ENCODE peak calls at places on chromosomes 2 and 18, in four cellular contexts. One of them, this sample, is unnamed.

GRCh38 chr2:29293830-29294438 is 178.7 kb downstream of the CLIP4 start:
- DNase-seq in HEK293T: peak
- DNase-seq in K562: peak
- DNase-seq in HepG2: peak
- DNase-seq in this sample: peak

GRCh38 chr2:71603851-71604708 is 150.7 kb downstream of the DYSF start:
- DNase-seq in HEK293T: no peak
- DNase-seq in K562: no peak
- DNase-seq in HepG2: no peak
- DNase-seq in this sample: peak

GRCh38 chr2:177242136-177242987 is 22.2 kb downstream of the NFE2L2 start:
- DNase-seq in HEK293T: peak
- DNase-seq in K562: peak
- DNase-seq in HepG2: peak
- DNase-seq in this sample: no peak

GRCh38 chr18:7307586-7307985 is 76.7 kb downstream of the LRRC30 start:
- DNase-seq in HEK293T: no peak
- DNase-seq in K562: no peak
- DNase-seq in HepG2: no peak
- DNase-seq in this sample: no peak

GRCh38 chr2:178484245-178485041 is 4.2 kb downstream of the PLEKHA3 start:
- DNase-seq in HEK293T: no peak
- DNase-seq in K562: peak
- DNase-seq in HepG2: no peak
- DNase-seq in this sample: no peak

GRCh38 chr2:240620149-240620731 is 5.0 kb upstream of the GPR35 start:
- DNase-seq in HEK293T: no peak
- DNase-seq in K562: no peak
- DNase-seq in HepG2: no peak
- DNase-seq in this sample: peak

GRCh38 chr2:201116959-201117734 is 1.2 kb downstream of the CFLAR start:
- DNase-seq in HEK293T: peak
- DNase-seq in K562: peak
- DNase-seq in HepG2: peak
- DNase-seq in this sample: no peak

GRCh38 chr2:216082388-216082733 is 642 bp downstream of the TMEM169 start:
- DNase-seq in HEK293T: no peak
- DNase-seq in K562: no peak
- DNase-seq in HepG2: no peak
- DNase-seq in this sample: no peak

GRCh38 chr2:70340921-70341765 is 39.3 kb upstream of the FAM136A start:
- DNase-seq in HEK293T: peak
- DNase-seq in K562: peak
- DNase-seq in HepG2: peak
- DNase-seq in this sample: peak

GRCh38 chr18:11521853-11522252 is 87.5 kb upstream of the SLC35G4 start:
- DNase-seq in HEK293T: no peak
- DNase-seq in K562: no peak
- DNase-seq in HepG2: no peak
- DNase-seq in this sample: no peak

GRCh38 chr2:150732064-150732463 is 244.6 kb upstream of the RND3 start:
- DNase-seq in HEK293T: no peak
- DNase-seq in K562: no peak
- DNase-seq in HepG2: no peak
- DNase-seq in this sample: no peak

GRCh38 chr2:36397040-36397616 is 41.5 kb downstream of the CRIM1 start:
- DNase-seq in HEK293T: no peak
- DNase-seq in K562: no peak
- DNase-seq in HepG2: no peak
- DNase-seq in this sample: no peak

GRCh38 chr2:69483024-69483423 is 45.8 kb upstream of the NFU1 start:
- DNase-seq in HEK293T: no peak
- DNase-seq in K562: no peak
- DNase-seq in HepG2: no peak
- DNase-seq in this sample: no peak

GRCh38 chr2:29059612-29060011 is 14.7 kb downstream of the PCARE start:
- DNase-seq in HEK293T: no peak
- DNase-seq in K562: no peak
- DNase-seq in HepG2: no peak
- DNase-seq in this sample: no peak

GRCh38 chr2:130795431-130795830 is 40.1 kb downstream of the AMER3 start:
- DNase-seq in HEK293T: no peak
- DNase-seq in K562: no peak
- DNase-seq in HepG2: no peak
- DNase-seq in this sample: no peak

GRCh38 chr2:100408104-100408503 is 9.4 kb downstream of the CHST10 start:
- DNase-seq in HEK293T: no peak
- DNase-seq in K562: no peak
- DNase-seq in HepG2: no peak
- DNase-seq in this sample: no peak

GRCh38 chr2:191713837-191714236 is 35.9 kb downstream of the NABP1 start:
- DNase-seq in HEK293T: peak
- DNase-seq in K562: no peak
- DNase-seq in HepG2: peak
- DNase-seq in this sample: peak

GRCh38 chr2:216594081-216594480 is 39.1 kb upstream of the IGFBP2 start:
- DNase-seq in HEK293T: no peak
- DNase-seq in K562: no peak
- DNase-seq in HepG2: no peak
- DNase-seq in this sample: no peak

GRCh38 chr2:239763433-239764097 is 261.6 kb downstream of the NDUFA10 start:
- DNase-seq in HEK293T: no peak
- DNase-seq in K562: no peak
- DNase-seq in HepG2: no peak
- DNase-seq in this sample: peak

GRCh38 chr2:68216454-68217310 is 35.6 kb downstream of the PPP3R1 start:
- DNase-seq in HEK293T: peak
- DNase-seq in K562: no peak
- DNase-seq in HepG2: no peak
- DNase-seq in this sample: no peak

GRCh38 chr2:61759718-61760117 is 94.1 kb downstream of the FAM161A start:
- DNase-seq in HEK293T: no peak
- DNase-seq in K562: no peak
- DNase-seq in HepG2: no peak
- DNase-seq in this sample: no peak

GRCh38 chr2:25620077-25620476 is 53.3 kb downstream of the DTNB start:
- DNase-seq in HEK293T: no peak
- DNase-seq in K562: no peak
- DNase-seq in HepG2: no peak
- DNase-seq in this sample: no peak

GRCh38 chr2:237631029-237631785 is 3.8 kb downstream of the LRRFIP1 start:
- DNase-seq in HEK293T: no peak
- DNase-seq in K562: no peak
- DNase-seq in HepG2: no peak
- DNase-seq in this sample: no peak

GRCh38 chr2:20241973-20242726 is 17.2 kb upstream of the SDC1 start:
- DNase-seq in HEK293T: no peak
- DNase-seq in K562: peak
- DNase-seq in HepG2: no peak
- DNase-seq in this sample: peak

GRCh38 chr2:240286596-240286995 is 146.1 kb upstream of the OTOS start:
- DNase-seq in HEK293T: no peak
- DNase-seq in K562: no peak
- DNase-seq in HepG2: no peak
- DNase-seq in this sample: no peak

GRCh38 chr2:191521608-191522208 is 156.2 kb upstream of the NABP1 start:
- DNase-seq in HEK293T: peak
- DNase-seq in K562: peak
- DNase-seq in HepG2: peak
- DNase-seq in this sample: no peak

GRCh38 chr2:74333175-74333574 is 10.0 kb downstream of the SLC4A5 start:
- DNase-seq in HEK293T: peak
- DNase-seq in K562: peak
- DNase-seq in HepG2: peak
- DNase-seq in this sample: peak

GRCh38 chr18:70160075-70160678 is 45.3 kb downstream of the RTTN start:
- DNase-seq in HEK293T: no peak
- DNase-seq in K562: no peak
- DNase-seq in HepG2: no peak
- DNase-seq in this sample: no peak

GRCh38 chr2:113886479-113887383 is 3.2 kb upstream of the ACTR3 start:
- DNase-seq in HEK293T: no peak
- DNase-seq in K562: peak
- DNase-seq in HepG2: peak
- DNase-seq in this sample: no peak

GRCh38 chr2:198731842-198732421 is 725.8 kb downstream of the SATB2 start:
- DNase-seq in HEK293T: no peak
- DNase-seq in K562: no peak
- DNase-seq in HepG2: no peak
- DNase-seq in this sample: no peak

GRCh38 chr2:230793573-230794359 is 71.0 kb upstream of the ITM2C start:
- DNase-seq in HEK293T: no peak
- DNase-seq in K562: no peak
- DNase-seq in HepG2: no peak
- DNase-seq in this sample: no peak

GRCh38 chr18:55422456-55423185 is 165.4 kb downstream of the TCF4 start:
- DNase-seq in HEK293T: no peak
- DNase-seq in K562: no peak
- DNase-seq in HepG2: no peak
- DNase-seq in this sample: no peak

GRCh38 chr18:22422909-22423548 is 5.3 kb upstream of the CTAGE1 start:
- DNase-seq in HEK293T: no peak
- DNase-seq in K562: no peak
- DNase-seq in HepG2: no peak
- DNase-seq in this sample: no peak

DNA sequence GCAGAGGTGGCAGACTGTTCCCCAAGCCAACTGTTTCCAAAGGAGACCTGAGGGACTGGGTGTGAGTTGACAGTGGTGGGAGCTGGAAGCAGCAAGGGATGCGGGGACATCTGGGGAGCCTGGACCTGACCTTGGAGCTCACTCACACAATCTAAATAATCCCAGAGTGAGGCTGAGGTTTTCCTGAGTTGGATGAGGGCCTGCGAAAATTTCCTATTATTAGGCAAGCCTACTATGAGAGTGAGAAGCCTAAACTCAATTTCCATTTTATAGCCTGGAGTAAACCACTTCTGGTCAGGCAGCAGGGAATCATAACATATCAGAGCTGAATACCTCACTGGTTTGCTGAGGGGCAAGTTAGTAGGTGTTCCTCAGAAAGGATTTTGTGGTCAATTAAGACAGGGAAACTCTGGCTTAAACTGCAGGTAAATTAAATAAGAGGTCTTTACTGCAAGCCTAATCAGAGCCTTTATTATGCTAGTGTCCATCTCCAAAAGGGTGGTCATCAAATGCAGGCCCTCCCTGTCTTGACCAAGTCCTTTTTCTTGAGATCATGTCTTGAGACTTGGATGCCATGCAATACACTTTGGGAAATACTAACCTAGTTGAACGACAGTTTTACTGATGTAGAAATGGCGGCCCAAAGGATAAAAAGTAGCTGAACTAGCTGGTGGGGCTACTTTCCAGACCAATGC is 1.7 kb upstream of the COX5B start:
- DNase-seq in HEK293T: no peak
- DNase-seq in K562: no peak
- DNase-seq in HepG2: no peak
- DNase-seq in this sample: no peak
- TF ChIP-seq ELF4 in HEK293T: no peak
- TF ChIP-seq ELF4 in K562: no peak
- TF ChIP-seq ELF4 in HepG2: no peak
- TF ChIP-seq ELF4 in this sample: no peak

GRCh38 chr2:106034325-106034724 is 159.8 kb downstream of the UXS1 start:
- DNase-seq in HEK293T: no peak
- DNase-seq in K562: no peak
- DNase-seq in HepG2: peak
- DNase-seq in this sample: no peak
- TF ChIP-seq ELF4 in HEK293T: no peak
- TF ChIP-seq ELF4 in K562: no peak
- TF ChIP-seq ELF4 in HepG2: no peak
- TF ChIP-seq ELF4 in this sample: no peak

DNA sequence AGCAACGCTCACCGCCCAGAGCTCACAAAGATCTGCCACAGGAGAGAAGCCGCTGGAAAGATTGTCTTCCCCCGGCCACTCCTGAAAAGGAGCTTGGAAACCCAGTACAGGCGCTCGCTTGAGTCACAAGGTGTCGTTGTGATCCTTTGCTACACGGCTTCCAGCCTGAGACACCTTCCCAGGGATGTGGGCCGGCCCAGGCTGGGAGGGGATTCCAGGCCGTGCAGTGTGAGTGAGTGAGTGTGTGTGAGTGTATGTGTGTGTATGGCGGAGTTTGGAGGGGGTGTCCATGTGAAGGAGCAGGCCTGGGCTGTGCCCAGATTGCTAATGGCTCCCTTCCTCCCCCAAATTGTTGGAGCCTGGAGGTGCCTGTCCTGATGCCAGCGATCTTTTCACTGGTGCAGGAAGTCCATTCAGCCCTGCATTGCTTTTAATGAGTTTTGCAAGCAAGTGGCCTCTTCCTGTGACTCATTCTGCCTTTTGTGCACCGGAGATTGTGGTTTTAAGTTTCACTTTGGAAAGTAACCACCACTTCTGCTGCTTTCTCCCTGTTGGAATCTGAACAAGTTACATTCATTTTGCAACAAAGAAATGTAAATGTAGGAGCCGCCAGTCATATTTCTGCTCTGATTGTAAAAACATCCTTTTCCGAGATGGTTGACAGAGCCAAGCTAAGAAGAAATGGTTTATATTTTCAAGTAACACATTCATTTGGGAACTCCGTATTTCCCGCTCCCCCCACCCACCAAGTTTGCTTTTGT is 83.7 kb downstream of the LPIN1 start:
- DNase-seq in HEK293T: peak
- DNase-seq in K562: peak
- DNase-seq in HepG2: peak
- DNase-seq in this sample: peak
- TF ChIP-seq ELF4 in HEK293T: no peak
- TF ChIP-seq ELF4 in K562: no peak
- TF ChIP-seq ELF4 in HepG2: no peak
- TF ChIP-seq ELF4 in this sample: no peak

GRCh38 chr2:133829686-133830085 is 261.4 kb upstream of the NCKAP5 start:
- DNase-seq in HEK293T: no peak
- DNase-seq in K562: no peak
- DNase-seq in HepG2: no peak
- DNase-seq in this sample: no peak
- TF ChIP-seq ELF4 in HEK293T: no peak
- TF ChIP-seq ELF4 in K562: no peak
- TF ChIP-seq ELF4 in HepG2: no peak
- TF ChIP-seq ELF4 in this sample: no peak

GRCh38 chr2:141889788-141890187 is 241.0 kb downstream of the LRP1B start:
- DNase-seq in HEK293T: no peak
- DNase-seq in K562: no peak
- DNase-seq in HepG2: no peak
- DNase-seq in this sample: no peak
- TF ChIP-seq ELF4 in HEK293T: no peak
- TF ChIP-seq ELF4 in K562: no peak
- TF ChIP-seq ELF4 in HepG2: no peak
- TF ChIP-seq ELF4 in this sample: no peak

GRCh38 chr2:165660361-165660760 is 133.7 kb downstream of the GALNT3 start:
- DNase-seq in HEK293T: no peak
- DNase-seq in K562: no peak
- DNase-seq in HepG2: no peak
- DNase-seq in this sample: no peak

DNA sequence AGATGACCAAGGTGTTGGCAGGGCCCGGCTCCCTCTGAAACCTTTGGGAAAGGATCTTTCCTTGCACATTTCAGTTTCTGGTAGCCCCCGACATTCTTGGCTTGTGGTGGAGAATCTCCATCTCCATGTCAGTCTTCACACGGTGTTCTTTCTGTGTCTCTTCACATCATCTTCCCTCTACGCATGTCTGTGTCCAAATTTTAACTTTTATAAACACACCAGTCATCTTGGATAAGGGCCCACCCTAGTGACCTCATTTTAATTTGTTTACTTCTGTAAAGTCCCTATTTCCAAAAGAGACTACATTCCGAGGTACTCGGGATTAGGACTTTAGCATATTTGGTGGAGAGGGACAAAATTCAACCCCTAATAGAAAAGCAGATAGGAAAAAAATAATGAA is 138.4 kb downstream of the GALNT3 start:
- DNase-seq in HEK293T: no peak
- DNase-seq in K562: no peak
- DNase-seq in HepG2: no peak
- DNase-seq in this sample: no peak
- TF ChIP-seq ELF4 in HEK293T: no peak
- TF ChIP-seq ELF4 in K562: no peak
- TF ChIP-seq ELF4 in HepG2: no peak
- TF ChIP-seq ELF4 in this sample: no peak